ENCODE peak calls at places on chromosomes 13 and 19, in ten cellular contexts. U, S, H, D, X, C, K, R, G and Z are unnamed samples.

GRCh38 chr13:36130168-36130541 is 1.0 kb downstream of the DCLK1 start:
- DNase-seq in U (no peak), S (no peak), H (no peak), D (no peak), X (no peak), C (no peak), K (no peak), R (no peak), G (no peak), Z (no peak)

GRCh38 chr13:94232161-94232560 is 247.3 kb downstream of the DCT start:
- DNase-seq in U (no peak), S (no peak), H (no peak), D (no peak), X (no peak), C (no peak), K (no peak), R (no peak), G (no peak), Z (no peak)

GRCh38 chr13:53137777-53138176 is 109.2 kb downstream of the OLFM4 start:
- DNase-seq in U (peak; percentile 44), S (no peak), H (no peak), D (no peak), X (peak; percentile 4), C (no peak), K (no peak), R (peak; percentile 31), G (no peak), Z (no peak)

GRCh38 chr13:30145709-30146367 is 161.5 kb downstream of the KATNAL1 start:
- DNase-seq in U (no peak), S (no peak), H (no peak), D (no peak), X (no peak), C (no peak), K (no peak), R (no peak), G (no peak), Z (no peak)

GRCh38 chr19:40862785-40863184 is 12.5 kb upstream of the CYP2A6 start:
- DNase-seq in U (no peak), S (no peak), H (no peak), D (no peak), X (peak; percentile 82), C (no peak), K (no peak), R (no peak), G (no peak), Z (no peak)

GRCh38 chr19:23407597-23407996 is 12.3 kb upstream of the ZNF91 start:
- DNase-seq in U (no peak), S (no peak), H (no peak), D (no peak), X (no peak), C (no peak), K (no peak), R (no peak), G (no peak), Z (no peak)

GRCh38 chr13:85137516-85137915 is 661.7 kb downstream of the SLITRK6 start:
- DNase-seq in U (no peak), S (no peak), H (no peak), D (no peak), X (no peak), C (no peak), K (no peak), R (no peak), G (peak; percentile 32), Z (no peak)

GRCh38 chr19:7912144-7912696 is 2.4 kb upstream of the TGFBR3L start:
- DNase-seq in U (no peak), S (no peak), H (no peak), D (no peak), X (no peak), C (no peak), K (no peak), R (no peak), G (no peak), Z (no peak)

GRCh38 chr19:45333609-45334303 is 6.8 kb upstream of the KLC3 start:
- DNase-seq in U (no peak), S (no peak), H (no peak), D (no peak), X (no peak), C (no peak), K (no peak), R (no peak), G (no peak), Z (no peak)

GRCh38 chr13:100100115-100100879 is 11.4 kb downstream of the PCCA start:
- DNase-seq in U (no peak), S (no peak), H (no peak), D (no peak), X (peak; percentile 10), C (no peak), K (no peak), R (peak; percentile 62), G (peak; percentile 80), Z (peak; percentile 82)

GRCh38 chr13:24502567-24503375 is 9.8 kb downstream of the PARP4 start:
- DNase-seq in U (no peak), S (peak; percentile 29), H (no peak), D (peak; percentile 24), X (peak; percentile 92), C (peak; percentile 62), K (peak; percentile 61), R (peak; percentile 57), G (peak; percentile 86), Z (peak; percentile 57)

GRCh38 chr13:51562011-51562671 is 22.1 kb upstream of the WDFY2 start:
- DNase-seq in U (no peak), S (no peak), H (no peak), D (no peak), X (no peak), C (no peak), K (no peak), R (no peak), G (no peak), Z (no peak)

GRCh38 chr19:46202872-46203860 is 26.4 kb upstream of the IGFL1 start:
- DNase-seq in U (no peak), S (no peak), H (no peak), D (no peak), X (peak; percentile 20), C (no peak), K (no peak), R (no peak), G (peak; percentile 58), Z (no peak)

GRCh38 chr19:46573679-46574522 is 27.2 kb upstream of the CALM3 start:
- DNase-seq in U (no peak), S (no peak), H (no peak), D (no peak), X (no peak), C (no peak), K (peak; percentile 50), R (no peak), G (no peak), Z (no peak)

DNA sequence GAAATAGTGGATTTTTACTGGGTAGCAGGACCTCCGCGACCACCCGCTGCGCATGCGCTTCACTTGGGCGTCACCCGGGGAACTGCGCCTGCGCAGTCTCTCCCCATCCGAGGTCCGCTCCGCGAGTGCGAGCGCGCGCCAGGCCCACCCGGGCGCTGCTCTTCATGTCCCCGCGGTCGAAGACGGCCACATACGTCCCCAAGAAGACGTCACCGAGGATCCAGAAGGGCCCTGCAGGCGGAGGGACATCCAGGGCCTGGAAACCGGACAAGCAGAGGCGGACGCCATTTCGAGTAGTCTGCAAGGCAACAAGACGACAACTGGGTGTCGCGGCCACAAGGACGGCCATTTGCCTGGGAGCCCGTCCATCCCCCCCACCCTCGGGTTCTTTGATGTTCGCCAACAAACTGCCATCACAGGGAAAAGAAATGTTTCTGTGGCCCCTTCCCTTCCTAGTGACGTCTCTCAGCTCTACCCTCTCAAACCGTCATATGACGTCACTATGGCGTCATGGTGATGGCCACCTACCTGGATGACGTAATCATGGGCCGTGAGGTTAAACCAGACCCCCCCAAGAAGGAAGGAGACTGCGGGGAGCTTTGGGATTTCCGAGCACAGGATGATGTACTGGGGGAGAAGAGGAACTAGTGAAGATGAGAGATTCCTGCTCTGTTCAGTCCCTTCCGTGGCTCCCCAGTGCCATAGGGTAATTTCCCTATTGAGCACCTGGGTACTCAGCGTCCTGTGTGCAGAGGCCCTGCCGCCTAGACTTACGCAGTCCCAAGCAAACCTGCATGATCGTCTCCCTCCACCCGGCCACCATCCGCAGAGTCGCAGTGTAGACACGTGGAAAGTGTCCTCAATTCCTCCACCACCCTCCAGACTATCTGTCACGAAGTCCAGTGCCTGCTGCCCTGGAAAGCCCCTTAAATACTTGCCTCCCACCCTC is 6.7 kb downstream of the NAPSA start:
- DNase-seq in U (peak; percentile 77), S (no peak), H (peak; percentile 83), D (peak; percentile 97), X (peak; percentile 32), C (peak; percentile 64), K (no peak), R (no peak), G (no peak), Z (no peak)
- H3K27me3 ChIP-seq in U (no peaks in the 10 kb centered on the region), S (no peaks in the 10 kb centered on the region), H (no peaks in the 10 kb centered on the region), D (no peaks in the 10 kb centered on the region), X (no peaks in the 10 kb centered on the region), C (no peaks in the 10 kb centered on the region), K (no peaks in the 10 kb centered on the region), R (no peaks in the 10 kb centered on the region), G (no peaks in the 10 kb centered on the region), Z (no peaks in the 10 kb centered on the region)

GRCh38 chr19:1854032-1854541 is 5.8 kb upstream of the REXO1 start:
- DNase-seq in U (no peak), S (no peak), H (no peak), D (no peak), X (no peak), C (no peak), K (no peak), R (no peak), G (no peak), Z (no peak)
- H3K4me3 ChIP-seq in U (no peak overlapping the region), S (no peak overlapping the region), H (no peak overlapping the region), D (peak overlapping the region; percentile 57), X (no peak overlapping the region), C (no peak overlapping the region), K (no peak overlapping the region), R (no peak overlapping the region), G (peak overlapping the region; percentile 48), Z (no peak overlapping the region)

DNA sequence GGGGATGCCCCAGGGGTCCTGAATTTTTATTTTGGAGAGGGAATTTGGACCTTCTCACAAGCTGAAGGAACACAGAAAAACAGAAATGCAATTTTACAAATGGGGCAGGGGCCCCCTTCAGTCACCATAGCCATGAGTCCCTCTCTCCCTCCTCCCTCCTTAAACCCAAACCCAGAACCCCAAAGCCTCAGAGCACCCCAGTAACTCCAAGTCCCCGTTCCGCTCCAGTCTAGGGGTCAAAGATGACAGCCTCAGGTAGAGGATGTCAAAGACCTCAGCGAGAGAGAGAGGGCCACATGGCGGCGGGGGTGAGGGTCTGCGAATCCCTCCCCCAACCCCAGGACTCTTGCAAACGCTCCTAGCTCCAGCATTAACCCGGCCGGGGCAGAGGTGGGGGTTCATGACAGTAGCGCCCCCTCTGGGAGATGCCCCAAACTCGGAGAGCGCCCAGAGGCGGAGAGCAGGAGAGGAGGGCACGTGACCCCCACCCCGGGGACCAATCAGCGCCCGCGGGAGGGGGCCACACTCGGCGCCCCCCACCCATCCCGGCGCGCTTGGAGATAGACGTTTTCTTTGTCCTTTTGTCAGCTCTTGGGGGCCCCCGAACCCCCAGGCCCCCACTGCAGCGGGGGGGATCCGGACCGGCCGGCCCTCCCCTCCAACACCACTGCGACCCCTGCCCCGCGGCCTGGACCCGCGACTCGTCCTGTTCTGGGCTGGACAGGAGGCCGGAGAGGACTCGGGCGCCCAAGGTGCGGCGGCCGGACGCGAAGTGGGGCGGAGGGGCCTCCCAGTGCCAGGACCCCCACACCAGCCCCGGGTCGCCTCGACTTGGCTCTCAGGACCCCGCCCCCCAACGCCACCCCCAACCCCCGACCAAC is 20.8 kb upstream of the SEMA6B start:
- DNase-seq in U (no peak), S (no peak), H (no peak), D (peak; percentile 71), X (no peak), C (no peak), K (peak; percentile 88), R (no peak), G (no peak), Z (no peak)
- TF ChIP-seq CTCF in U (no peak), S (peak; percentile 46), H (no peak), D (peak; percentile 46), X (peak; percentile 43), C (no peak), K (peak; percentile 60), R (peak; percentile 25), G (no peak), Z (peak; percentile 25)

GRCh38 chr19:34386645-34387445 is 17.4 kb upstream of the PDCD2L start:
- DNase-seq in U (no peak), S (no peak), H (no peak), D (no peak), X (no peak), C (no peak), K (no peak), R (no peak), G (no peak), Z (no peak)
- H3K27me3 ChIP-seq in U (no peaks in the 10 kb centered on the region), S (no peaks in the 10 kb centered on the region), H (no peaks in the 10 kb centered on the region), D (no peaks in the 10 kb centered on the region), X (no peaks in the 10 kb centered on the region), C (no peaks in the 10 kb centered on the region), K (no peaks in the 10 kb centered on the region), R (no peaks in the 10 kb centered on the region), G (no peaks in the 10 kb centered on the region), Z (no peaks in the 10 kb centered on the region)